ENCODE peak calls at places on chromosomes 6 and 20, in nine cellular contexts. L, J, T, U, C, B, D, S and H are unnamed samples.

GRCh38 chr6:28603920-28604319 is 78.2 kb downstream of the GPX5 start:
- DNase-seq in L (no peak), J (no peak), T (no peak), U (no peak), C (no peak), B (no peak), D (no peak), S (no peak), H (no peak)

GRCh38 chr20:17650816-17651760 is 31.0 kb downstream of the RRBP1 start:
- DNase-seq in L (no peak), J (peak; percentile 7), T (no peak), U (no peak), C (peak; percentile 57), B (no peak), D (no peak), S (peak; percentile 10), H (no peak)

GRCh38 chr6:127641905-127642304 is 64.9 kb downstream of the C6orf58 start:
- DNase-seq in L (peak; percentile 25), J (no peak), T (peak; percentile 4), U (no peak), C (peak; percentile 52), B (no peak), D (no peak), S (peak; percentile 4), H (no peak)

GRCh38 chr6:2196079-2196679 is 49.2 kb downstream of the GMDS start:
- DNase-seq in L (peak; percentile 29), J (no peak), T (peak; percentile 64), U (no peak), C (peak; percentile 73), B (peak; percentile 7), D (no peak), S (peak; percentile 28), H (peak; percentile 16)

GRCh38 chr20:45934046-45934586 is 367 bp upstream of the PCIF1 start:
- DNase-seq in L (peak; percentile 49), J (peak; percentile 81), T (no peak), U (peak; percentile 50), C (peak; percentile 51), B (no peak), D (peak; percentile 45), S (peak; percentile 45), H (peak; percentile 78)

GRCh38 chr20:33578510-33578909 is 83.6 kb upstream of the C20orf144 start:
- DNase-seq in L (no peak), J (no peak), T (no peak), U (no peak), C (peak; percentile 58), B (no peak), D (no peak), S (no peak), H (no peak)

GRCh38 chr6:165019681-165020080 is 289.7 kb downstream of the C6orf118 start:
- DNase-seq in L (no peak), J (no peak), T (no peak), U (no peak), C (no peak), B (no peak), D (no peak), S (no peak), H (no peak)

GRCh38 chr20:32626859-32627636 is 41.9 kb upstream of the NOL4L start:
- DNase-seq in L (peak; percentile 53), J (no peak), T (peak; percentile 54), U (peak; percentile 61), C (no peak), B (no peak), D (no peak), S (peak; percentile 49), H (no peak)

GRCh38 chr20:3011752-3012151 is 31.7 kb upstream of the GNRH2 start:
- DNase-seq in L (no peak), J (no peak), T (no peak), U (no peak), C (no peak), B (no peak), D (no peak), S (no peak), H (no peak)

GRCh38 chr6:139334791-139335446 is 39.5 kb downstream of the CITED2 start:
- DNase-seq in L (peak; percentile 42), J (no peak), T (no peak), U (no peak), C (peak; percentile 97), B (no peak), D (no peak), S (peak; percentile 64), H (no peak)

GRCh38 chr20:41064377-41064776 is 35.8 kb downstream of the TOP1 start:
- DNase-seq in L (no peak), J (no peak), T (peak; percentile 19), U (no peak), C (no peak), B (no peak), D (no peak), S (peak; percentile 59), H (no peak)

GRCh38 chr6:32163559-32164258 is 686 bp upstream of the EGFL8 start:
- DNase-seq in L (no peak), J (no peak), T (no peak), U (no peak), C (no peak), B (no peak), D (no peak), S (no peak), H (no peak)

GRCh38 chr6:148934534-148934933 is 187.7 kb downstream of the UST start:
- DNase-seq in L (no peak), J (peak; percentile 47), T (no peak), U (no peak), C (peak; percentile 40), B (no peak), D (no peak), S (peak; percentile 54), H (peak; percentile 52)

GRCh38 chr6:131545317-131545716 is 27.7 kb upstream of the ARG1 start:
- DNase-seq in L (no peak), J (no peak), T (no peak), U (no peak), C (no peak), B (no peak), D (no peak), S (no peak), H (no peak)

GRCh38 chr6:111503660-111504059 is 20.6 kb upstream of the REV3L start:
- DNase-seq in L (no peak), J (no peak), T (no peak), U (no peak), C (peak; percentile 44), B (no peak), D (no peak), S (no peak), H (no peak)

GRCh38 chr20:48682529-48683385 is 145.0 kb downstream of the PREX1 start:
- DNase-seq in L (no peak), J (peak; percentile 92), T (no peak), U (peak; percentile 97), C (peak; percentile 94), B (no peak), D (peak; percentile 63), S (no peak), H (peak; percentile 94)

GRCh38 chr6:39295538-39295937 is 18.7 kb downstream of the KCNK17 start:
- DNase-seq in L (no peak), J (peak; percentile 37), T (no peak), U (no peak), C (peak; percentile 30), B (no peak), D (no peak), S (no peak), H (no peak)

GRCh38 chr6:108748063-108748462 is 100.2 kb upstream of the ARMC2 start:
- DNase-seq in L (no peak), J (no peak), T (no peak), U (no peak), C (peak; percentile 48), B (no peak), D (no peak), S (no peak), H (no peak)

GRCh38 chr6:34695729-34696188 is 808 bp downstream of the ILRUN start:
- DNase-seq in L (no peak), J (no peak), T (no peak), U (no peak), C (no peak), B (no peak), D (no peak), S (no peak), H (no peak)

GRCh38 chr6:129733290-129733689 is 23.3 kb upstream of the ARHGAP18 start:
- DNase-seq in L (no peak), J (no peak), T (no peak), U (no peak), C (no peak), B (no peak), D (no peak), S (no peak), H (no peak)

GRCh38 chr6:72048080-72048479 is 161.7 kb downstream of the RIMS1 start:
- DNase-seq in L (no peak), J (no peak), T (no peak), U (no peak), C (no peak), B (no peak), D (no peak), S (no peak), H (no peak)

GRCh38 chr6:43456737-43457126 is 1.4 kb upstream of the DLK2 start:
- DNase-seq in L (no peak), J (no peak), T (no peak), U (no peak), C (no peak), B (no peak), D (no peak), S (no peak), H (no peak)

GRCh38 chr20:23316626-23317025 is 34.0 kb upstream of the NXT1 start:
- DNase-seq in L (no peak), J (no peak), T (no peak), U (no peak), C (no peak), B (no peak), D (no peak), S (no peak), H (no peak)

GRCh38 chr6:129212081-129212480 is 329.1 kb downstream of the LAMA2 start:
- DNase-seq in L (no peak), J (no peak), T (no peak), U (no peak), C (no peak), B (no peak), D (no peak), S (no peak), H (no peak)

GRCh38 chr6:11094411-11094851 is 797 bp downstream of the SMIM13 start:
- DNase-seq in L (peak; percentile 64), J (peak; percentile 62), T (no peak), U (peak; percentile 47), C (peak; percentile 38), B (peak; percentile 34), D (peak; percentile 20), S (peak; percentile 13), H (peak; percentile 67)

GRCh38 chr6:151534576-151534975 is 40.8 kb downstream of the CCDC170 start:
- DNase-seq in L (no peak), J (no peak), T (no peak), U (no peak), C (no peak), B (no peak), D (no peak), S (no peak), H (no peak)

GRCh38 chr6:13383280-13384163 is 55.2 kb upstream of the TBC1D7 start:
- DNase-seq in L (no peak), J (no peak), T (peak; percentile 76), U (no peak), C (peak; percentile 68), B (no peak), D (no peak), S (peak; percentile 26), H (no peak)

GRCh38 chr20:7505835-7506221 is 434.4 kb downstream of the HAO1 start:
- DNase-seq in L (no peak), J (no peak), T (no peak), U (no peak), C (no peak), B (no peak), D (no peak), S (no peak), H (no peak)

GRCh38 chr20:34824026-34824860 is 1.2 kb downstream of the NCOA6 start:
- DNase-seq in L (peak; percentile 82), J (peak; percentile 56), T (peak; percentile 73), U (peak; percentile 79), C (peak; percentile 45), B (peak; percentile 78), D (peak; percentile 65), S (peak; percentile 53), H (no peak)

GRCh38 chr6:166237611-166238010 is 70.0 kb upstream of the TBXT start:
- DNase-seq in L (no peak), J (no peak), T (no peak), U (no peak), C (no peak), B (no peak), D (no peak), S (peak; percentile 89), H (no peak)

GRCh38 chr20:4112490-4113420 is 97.4 kb upstream of the RNF24 start:
- DNase-seq in L (peak; percentile 43), J (peak; percentile 53), T (no peak), U (peak; percentile 86), C (peak; percentile 65), B (no peak), D (peak; percentile 56), S (peak; percentile 35), H (peak; percentile 38)